ENCODE peak calls at places on chromosome 17, in four cellular contexts. One of them, this sample, is unnamed.

GRCh38 chr17:4886830-4887229 is 12.5 kb upstream of the C17orf107 start:
- DNase-seq in stomach: no peak
- DNase-seq in psoas muscle: no peak
- DNase-seq in fibroblast of pulmonary artery: no peak
- DNase-seq in this sample: no peak

GRCh38 chr17:17445925-17446665 is 30.7 kb upstream of the MED9 start:
- DNase-seq in stomach: peak
- DNase-seq in psoas muscle: no peak
- DNase-seq in fibroblast of pulmonary artery: peak
- DNase-seq in this sample: peak

GRCh38 chr17:9244066-9245052 is 223.0 kb downstream of the NTN1 start:
- DNase-seq in fibroblast of pulmonary artery: peak
- DNase-seq in stomach: peak
- DNase-seq in psoas muscle: peak
- DNase-seq in this sample: no peak

GRCh38 chr17:8649157-8650118 is 18.9 kb upstream of the MYH10 start:
- DNase-seq in fibroblast of pulmonary artery: peak
- DNase-seq in psoas muscle: peak
- DNase-seq in stomach: no peak
- DNase-seq in this sample: peak

GRCh38 chr17:66764559-66764958 is 70.4 kb upstream of the CACNG5 start:
- DNase-seq in stomach: no peak
- DNase-seq in psoas muscle: no peak
- DNase-seq in fibroblast of pulmonary artery: no peak
- DNase-seq in this sample: no peak

GRCh38 chr17:27456681-27457404 is 595 bp downstream of the KSR1 start:
- DNase-seq in stomach: no peak
- DNase-seq in psoas muscle: peak
- DNase-seq in fibroblast of pulmonary artery: no peak
- DNase-seq in this sample: peak

GRCh38 chr17:64133546-64134215 is 3.7 kb upstream of the ERN1 start:
- DNase-seq in fibroblast of pulmonary artery: peak
- DNase-seq in psoas muscle: no peak
- DNase-seq in stomach: no peak
- DNase-seq in this sample: no peak

GRCh38 chr17:12020595-12021590 is at the start of gene MAP2K4:
- DNase-seq in psoas muscle: peak
- DNase-seq in fibroblast of pulmonary artery: peak
- DNase-seq in stomach: peak
- DNase-seq in this sample: peak

GRCh38 chr17:44367219-44367618 is 3.6 kb upstream of the FAM171A2 start:
- DNase-seq in stomach: no peak
- DNase-seq in fibroblast of pulmonary artery: no peak
- DNase-seq in psoas muscle: no peak
- DNase-seq in this sample: no peak

GRCh38 chr17:7014995-7015586 is 2.7 kb downstream of the RNASEK start:
- DNase-seq in stomach: no peak
- DNase-seq in fibroblast of pulmonary artery: peak
- DNase-seq in psoas muscle: no peak
- DNase-seq in this sample: no peak

GRCh38 chr17:39152134-39152884 is 872 bp upstream of the PLXDC1 start:
- DNase-seq in psoas muscle: no peak
- DNase-seq in fibroblast of pulmonary artery: no peak
- DNase-seq in stomach: no peak
- DNase-seq in this sample: peak

GRCh38 chr17:43931062-43931571 is 11.2 kb downstream of the PPY start:
- DNase-seq in fibroblast of pulmonary artery: no peak
- DNase-seq in psoas muscle: no peak
- DNase-seq in stomach: no peak
- DNase-seq in this sample: peak

GRCh38 chr17:50146230-50146926 is 4.1 kb downstream of the PPP1R9B start:
- DNase-seq in psoas muscle: no peak
- DNase-seq in stomach: no peak
- DNase-seq in fibroblast of pulmonary artery: no peak
- DNase-seq in this sample: no peak

GRCh38 chr17:50582741-50583140 is 22.2 kb downstream of the CACNA1G start:
- DNase-seq in psoas muscle: no peak
- DNase-seq in fibroblast of pulmonary artery: no peak
- DNase-seq in stomach: no peak
- DNase-seq in this sample: no peak

GRCh38 chr17:58325289-58325726 is 3.3 kb downstream of the TSPOAP1 start:
- DNase-seq in fibroblast of pulmonary artery: no peak
- DNase-seq in psoas muscle: no peak
- DNase-seq in stomach: no peak
- DNase-seq in this sample: peak

GRCh38 chr17:43020789-43021738 is 1.1 kb downstream of the VAT1 start:
- DNase-seq in stomach: peak
- DNase-seq in fibroblast of pulmonary artery: peak
- DNase-seq in psoas muscle: peak
- DNase-seq in this sample: peak

GRCh38 chr17:81069084-81069645 is 34.2 kb downstream of the BAIAP2 start:
- DNase-seq in psoas muscle: no peak
- DNase-seq in fibroblast of pulmonary artery: no peak
- DNase-seq in stomach: peak
- DNase-seq in this sample: no peak

GRCh38 chr17:28280826-28281225 is 38.2 kb upstream of the TMEM97 start:
- DNase-seq in fibroblast of pulmonary artery: no peak
- DNase-seq in psoas muscle: no peak
- DNase-seq in stomach: no peak
- DNase-seq in this sample: no peak

GRCh38 chr17:74832421-74832820 is 27.3 kb downstream of the GRIN2C start:
- DNase-seq in stomach: no peak
- DNase-seq in fibroblast of pulmonary artery: no peak
- DNase-seq in psoas muscle: no peak
- DNase-seq in this sample: no peak

GRCh38 chr17:75605790-75606189 is 18.2 kb downstream of the MYO15B start:
- DNase-seq in fibroblast of pulmonary artery: no peak
- DNase-seq in stomach: no peak
- DNase-seq in psoas muscle: peak
- DNase-seq in this sample: no peak

GRCh38 chr17:17439971-17440843 is 36.6 kb upstream of the MED9 start:
- DNase-seq in fibroblast of pulmonary artery: peak
- DNase-seq in stomach: peak
- DNase-seq in psoas muscle: peak
- DNase-seq in this sample: peak

GRCh38 chr17:42097691-42098661 is at the start of gene ZNF385C:
- DNase-seq in psoas muscle: no peak
- DNase-seq in stomach: peak
- DNase-seq in fibroblast of pulmonary artery: no peak
- DNase-seq in this sample: no peak

GRCh38 chr17:73349138-73349537 is 37.3 kb upstream of the CDC42EP4 start:
- DNase-seq in psoas muscle: no peak
- DNase-seq in stomach: no peak
- DNase-seq in fibroblast of pulmonary artery: peak
- DNase-seq in this sample: no peak

GRCh38 chr17:56779306-56779705 is 54.4 kb downstream of the C17orf67 start:
- DNase-seq in psoas muscle: no peak
- DNase-seq in fibroblast of pulmonary artery: no peak
- DNase-seq in stomach: no peak
- DNase-seq in this sample: no peak

GRCh38 chr17:37608369-37609169 is 649 bp downstream of the SYNRG start:
- DNase-seq in fibroblast of pulmonary artery: peak
- DNase-seq in stomach: peak
- DNase-seq in psoas muscle: no peak
- DNase-seq in this sample: no peak

GRCh38 chr17:66426397-66427033 is 124.1 kb downstream of the PRKCA start:
- DNase-seq in psoas muscle: no peak
- DNase-seq in fibroblast of pulmonary artery: peak
- DNase-seq in stomach: no peak
- DNase-seq in this sample: no peak

GRCh38 chr17:13593757-13594156 is 8.0 kb downstream of the HS3ST3A1 start:
- DNase-seq in fibroblast of pulmonary artery: no peak
- DNase-seq in psoas muscle: no peak
- DNase-seq in stomach: no peak
- DNase-seq in this sample: no peak

GRCh38 chr17:70539172-70539924 is 370.0 kb downstream of the KCNJ2 start:
- DNase-seq in psoas muscle: no peak
- DNase-seq in stomach: no peak
- DNase-seq in fibroblast of pulmonary artery: no peak
- DNase-seq in this sample: no peak

GRCh38 chr17:71273451-71273850 is 847.4 kb upstream of the SOX9 start:
- DNase-seq in psoas muscle: no peak
- DNase-seq in fibroblast of pulmonary artery: no peak
- DNase-seq in stomach: no peak
- DNase-seq in this sample: no peak

GRCh38 chr17:72539981-72540897 is 419.4 kb downstream of the SOX9 start:
- DNase-seq in stomach: peak
- DNase-seq in fibroblast of pulmonary artery: peak
- DNase-seq in psoas muscle: peak
- DNase-seq in this sample: peak

GRCh38 chr17:13038931-13039665 is 21.3 kb upstream of the ELAC2 start:
- DNase-seq in fibroblast of pulmonary artery: no peak
- DNase-seq in psoas muscle: no peak
- DNase-seq in stomach: no peak
- DNase-seq in this sample: no peak

GRCh38 chr17:45409659-45410076 is 23.0 kb downstream of the ARHGAP27 start:
- DNase-seq in psoas muscle: no peak
- DNase-seq in fibroblast of pulmonary artery: no peak
- DNase-seq in stomach: no peak
- DNase-seq in this sample: no peak

GRCh38 chr17:231966-232807 is 50.7 kb upstream of the DOC2B start:
- DNase-seq in fibroblast of pulmonary artery: no peak
- DNase-seq in stomach: no peak
- DNase-seq in psoas muscle: no peak
- DNase-seq in this sample: no peak

GRCh38 chr17:18185391-18185790 is 1.8 kb downstream of the ALKBH5 start:
- DNase-seq in psoas muscle: no peak
- DNase-seq in fibroblast of pulmonary artery: peak
- DNase-seq in stomach: no peak
- DNase-seq in this sample: no peak

GRCh38 chr17:76554131-76554530 is 14.3 kb downstream of the PRCD start:
- DNase-seq in stomach: peak
- DNase-seq in psoas muscle: peak
- DNase-seq in fibroblast of pulmonary artery: no peak
- DNase-seq in this sample: peak

GRCh38 chr17:13409455-13409854 is 192.3 kb downstream of the HS3ST3A1 start:
- DNase-seq in psoas muscle: no peak
- DNase-seq in stomach: no peak
- DNase-seq in fibroblast of pulmonary artery: no peak
- DNase-seq in this sample: no peak

GRCh38 chr17:78172284-78173024 is 4.1 kb downstream of the SYNGR2 start:
- DNase-seq in stomach: peak
- DNase-seq in fibroblast of pulmonary artery: no peak
- DNase-seq in psoas muscle: peak
- DNase-seq in this sample: peak

GRCh38 chr17:80361495-80362220 is 53.3 kb upstream of the ENDOV start:
- DNase-seq in stomach: no peak
- DNase-seq in psoas muscle: no peak
- DNase-seq in fibroblast of pulmonary artery: peak
- DNase-seq in this sample: peak

GRCh38 chr17:72419866-72420774 is 299.3 kb downstream of the SOX9 start:
- DNase-seq in stomach: no peak
- DNase-seq in psoas muscle: no peak
- DNase-seq in fibroblast of pulmonary artery: no peak
- DNase-seq in this sample: no peak